ENCODE peak calls at places on chromosomes 7 and 10, in four cellular contexts. One of them, this sample, is unnamed.

GRCh38 chr10:32121648-32122047 is 65.4 kb upstream of the KIF5B start:
- DNase-seq in HepG2: no peak
- DNase-seq in K562: no peak
- DNase-seq in GM12878: no peak
- DNase-seq in this sample: no peak

GRCh38 chr10:49593564-49593875 is 16.6 kb upstream of the SLC18A3 start:
- DNase-seq in GM12878: no peak
- DNase-seq in HepG2: no peak
- DNase-seq in K562: no peak
- DNase-seq in this sample: no peak

GRCh38 chr10:73117976-73118743 is 7.9 kb downstream of the NUDT13 start:
- DNase-seq in HepG2: peak
- DNase-seq in K562: peak
- DNase-seq in GM12878: peak
- DNase-seq in this sample: no peak

GRCh38 chr10:29250066-29250465 is 38.8 kb upstream of the LYZL1 start:
- DNase-seq in GM12878: no peak
- DNase-seq in HepG2: no peak
- DNase-seq in K562: no peak
- DNase-seq in this sample: no peak

GRCh38 chr10:30434273-30435067 is 486 bp downstream of the MAP3K8 start:
- DNase-seq in GM12878: no peak
- DNase-seq in HepG2: peak
- DNase-seq in K562: peak
- DNase-seq in this sample: peak

GRCh38 chr10:45282061-45282460 is 33.3 kb downstream of the OR13A1 start:
- DNase-seq in HepG2: no peak
- DNase-seq in K562: no peak
- DNase-seq in GM12878: no peak
- DNase-seq in this sample: no peak

GRCh38 chr7:110548372-110548771 is 542.6 kb upstream of the LRRN3 start:
- DNase-seq in GM12878: no peak
- DNase-seq in HepG2: no peak
- DNase-seq in K562: no peak
- DNase-seq in this sample: no peak

GRCh38 chr7:149559711-149560110 is 62.1 kb upstream of the ZNF746 start:
- DNase-seq in K562: no peak
- DNase-seq in GM12878: no peak
- DNase-seq in HepG2: no peak
- DNase-seq in this sample: no peak

GRCh38 chr7:1058821-1059199 is 14.5 kb downstream of the GPR146 start:
- DNase-seq in K562: peak
- DNase-seq in HepG2: no peak
- DNase-seq in GM12878: no peak
- DNase-seq in this sample: no peak

GRCh38 chr10:104099941-104100340 is 14.3 kb upstream of the COL17A1 start:
- DNase-seq in HepG2: no peak
- DNase-seq in K562: no peak
- DNase-seq in GM12878: no peak
- DNase-seq in this sample: no peak

GRCh38 chr10:99630991-99631390 is 10.8 kb upstream of the SLC25A28 start:
- DNase-seq in HepG2: no peak
- DNase-seq in GM12878: no peak
- DNase-seq in K562: no peak
- DNase-seq in this sample: no peak

GRCh38 chr10:116490028-116490662 is 55.6 kb upstream of the PNLIP start:
- DNase-seq in HepG2: peak
- DNase-seq in K562: peak
- DNase-seq in GM12878: no peak
- DNase-seq in this sample: peak

GRCh38 chr10:93267521-93267920 is 193.8 kb downstream of the CYP26A1 start:
- DNase-seq in GM12878: peak
- DNase-seq in K562: no peak
- DNase-seq in HepG2: no peak
- DNase-seq in this sample: no peak

GRCh38 chr10:43599333-43599732 is 6.9 kb upstream of the ZNF485 start:
- DNase-seq in K562: no peak
- DNase-seq in GM12878: no peak
- DNase-seq in HepG2: no peak
- DNase-seq in this sample: no peak
- TF ChIP-seq ZBTB33 in K562: no peak
- TF ChIP-seq ZBTB33 in GM12878: no peak
- TF ChIP-seq ZBTB33 in HepG2: no peak
- TF ChIP-seq ZBTB33 in this sample: no peak

GRCh38 chr10:123007558-123008378 is 827 bp downstream of the IKZF5 start:
- DNase-seq in K562: peak
- DNase-seq in HepG2: peak
- DNase-seq in GM12878: peak
- DNase-seq in this sample: peak
- TF ChIP-seq RFX5 in K562: no peak
- TF ChIP-seq RFX5 in HepG2: no peak
- TF ChIP-seq RFX5 in GM12878: no peak
- TF ChIP-seq RFX5 in this sample: no peak

DNA sequence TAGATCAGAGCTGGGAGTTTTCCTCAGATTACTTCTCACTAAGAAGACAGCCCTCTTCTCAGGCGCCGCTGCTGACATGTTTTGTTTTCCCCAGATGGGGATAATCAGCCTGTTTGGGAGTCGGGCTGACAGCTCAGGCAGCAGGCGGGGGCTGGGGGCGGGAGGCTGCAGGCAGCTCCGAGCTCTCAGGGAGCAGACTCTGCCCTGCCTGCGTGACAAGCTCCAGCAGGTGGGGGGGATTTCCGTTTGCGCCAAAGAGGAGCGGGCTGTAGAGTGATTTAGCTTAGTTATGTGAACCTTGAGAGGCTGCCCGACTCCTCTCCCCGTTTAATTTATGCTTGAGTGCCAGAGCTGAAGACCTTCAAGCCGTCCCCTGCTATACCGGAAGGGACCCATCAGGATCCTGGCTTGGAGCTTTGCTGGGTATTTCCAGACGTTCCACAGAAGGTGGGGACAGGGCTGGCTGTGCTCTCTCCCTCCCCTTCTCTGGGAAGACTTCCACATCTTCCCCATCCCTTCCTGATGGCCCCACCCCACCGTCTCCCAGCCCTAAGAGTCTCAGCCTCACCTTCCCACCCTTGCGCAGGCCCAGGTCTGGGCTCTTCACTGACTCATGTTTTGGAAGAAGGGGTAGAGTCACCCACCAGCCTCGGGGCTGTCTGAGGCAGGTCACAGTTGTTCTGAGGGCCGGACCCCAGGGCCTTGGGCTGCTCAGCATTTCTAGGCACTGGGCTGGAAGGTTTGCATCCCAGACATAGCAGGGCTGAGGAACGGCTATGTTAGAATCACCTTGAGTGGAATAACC is 24.7 kb upstream of the ADCYAP1R1 start:
- DNase-seq in GM12878: no peak
- DNase-seq in HepG2: no peak
- DNase-seq in K562: no peak
- DNase-seq in this sample: peak
- H3K4me3 ChIP-seq in GM12878: no peak
- H3K4me3 ChIP-seq in HepG2: no peak
- H3K4me3 ChIP-seq in K562: no peak
- H3K4me3 ChIP-seq in this sample: no peak

DNA sequence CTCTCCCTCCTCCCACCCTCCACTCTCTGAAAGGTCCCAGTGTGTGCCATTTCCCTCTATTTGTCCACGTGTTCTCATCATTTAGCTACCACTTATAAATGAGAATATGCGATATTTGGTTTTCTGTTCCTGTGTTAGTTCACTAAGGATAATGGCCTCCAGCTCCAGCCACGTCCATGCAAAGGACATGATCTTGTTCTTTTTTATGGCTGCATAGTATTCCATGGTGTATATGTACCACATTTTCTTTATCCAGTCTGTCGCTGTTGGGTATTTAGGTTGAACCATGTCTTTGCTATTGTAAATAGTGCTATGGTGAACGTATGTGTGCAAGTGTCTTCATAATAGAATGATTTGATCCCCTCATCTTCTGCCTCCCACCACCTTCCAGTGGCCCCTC is 183.7 kb upstream of the AUTS2 start:
- DNase-seq in HepG2: no peak
- DNase-seq in K562: no peak
- DNase-seq in GM12878: no peak
- DNase-seq in this sample: no peak
- TF ChIP-seq ZBTB33 in HepG2: no peak
- TF ChIP-seq ZBTB33 in K562: no peak
- TF ChIP-seq ZBTB33 in GM12878: no peak
- TF ChIP-seq ZBTB33 in this sample: no peak

GRCh38 chr7:66430164-66430545 is 198.5 kb upstream of the KCTD7 start:
- DNase-seq in HepG2: peak
- DNase-seq in GM12878: no peak
- DNase-seq in K562: no peak
- DNase-seq in this sample: no peak
- TF ChIP-seq RFX5 in HepG2: no peak
- TF ChIP-seq RFX5 in GM12878: no peak
- TF ChIP-seq RFX5 in K562: no peak
- TF ChIP-seq RFX5 in this sample: no peak

GRCh38 chr7:87156709-87157108 is 4.5 kb downstream of the DMTF1 start:
- DNase-seq in HepG2: no peak
- DNase-seq in K562: no peak
- DNase-seq in GM12878: no peak
- DNase-seq in this sample: no peak

GRCh38 chr7:87154166-87154565 is 1.9 kb downstream of the DMTF1 start:
- DNase-seq in HepG2: no peak
- DNase-seq in K562: no peak
- DNase-seq in GM12878: no peak
- DNase-seq in this sample: no peak

GRCh38 chr7:87152897-87153641 is 816 bp downstream of the DMTF1 start:
- DNase-seq in HepG2: peak
- DNase-seq in K562: peak
- DNase-seq in GM12878: no peak
- DNase-seq in this sample: no peak

GRCh38 chr7:87154569-87154968 is 2.3 kb downstream of the DMTF1 start:
- DNase-seq in HepG2: no peak
- DNase-seq in GM12878: no peak
- DNase-seq in K562: no peak
- DNase-seq in this sample: no peak

DNA sequence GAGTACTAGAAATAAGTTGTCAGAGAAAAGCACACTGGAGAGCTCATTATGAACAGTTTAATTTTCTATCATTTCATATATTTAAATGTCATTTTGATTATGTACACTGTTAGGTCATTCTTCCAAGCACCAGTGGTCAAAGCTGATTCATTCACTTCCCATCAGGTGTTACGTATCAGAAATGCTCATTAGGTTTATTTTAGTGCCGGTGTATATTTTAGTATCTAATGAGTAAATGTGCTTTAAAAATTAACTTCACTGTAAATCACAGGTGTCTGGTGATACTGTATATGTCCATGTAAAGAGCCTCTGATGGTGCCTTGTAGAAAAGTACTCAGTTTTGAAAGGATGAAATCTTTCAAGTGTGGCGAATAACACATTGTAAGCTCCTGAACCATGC is 3.5 kb downstream of the DMTF1 start:
- DNase-seq in K562: no peak
- DNase-seq in GM12878: no peak
- DNase-seq in HepG2: no peak
- DNase-seq in this sample: no peak
- H3K4me3 ChIP-seq in K562: no peak
- H3K4me3 ChIP-seq in GM12878: peak
- H3K4me3 ChIP-seq in HepG2: no peak
- H3K4me3 ChIP-seq in this sample: peak

GRCh38 chr7:142554555-142555532 is 194.4 kb upstream of the PRSS1 start:
- DNase-seq in K562: no peak
- DNase-seq in HepG2: no peak
- DNase-seq in GM12878: no peak
- DNase-seq in this sample: no peak

GRCh38 chr7:142557971-142558582 is 191.2 kb upstream of the PRSS1 start:
- DNase-seq in GM12878: no peak
- DNase-seq in HepG2: peak
- DNase-seq in K562: peak
- DNase-seq in this sample: peak

GRCh38 chr7:142560166-142560565 is 189.1 kb upstream of the PRSS1 start:
- DNase-seq in HepG2: no peak
- DNase-seq in GM12878: no peak
- DNase-seq in K562: no peak
- DNase-seq in this sample: no peak

GRCh38 chr7:142553216-142553615 is 196.1 kb upstream of the PRSS1 start:
- DNase-seq in HepG2: no peak
- DNase-seq in GM12878: no peak
- DNase-seq in K562: no peak
- DNase-seq in this sample: no peak

DNA sequence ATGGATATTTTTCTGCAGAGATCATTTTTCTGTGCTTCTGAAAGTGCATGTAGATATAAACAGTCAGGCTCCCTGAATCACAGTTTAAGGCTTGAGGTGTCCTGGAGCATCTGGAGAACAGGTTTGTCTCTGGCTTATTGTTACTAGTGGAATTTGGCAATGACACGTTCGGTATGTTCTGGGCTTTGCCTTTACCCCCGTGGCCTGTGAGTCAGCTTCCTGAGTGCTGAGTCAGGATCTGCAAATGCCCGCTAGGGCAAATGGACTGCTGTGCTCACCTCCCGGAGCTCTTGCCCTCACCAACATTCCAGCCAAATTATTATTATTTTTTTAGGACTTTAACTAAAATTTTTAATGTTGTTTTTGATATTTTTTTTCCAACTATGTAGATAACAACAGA is 192.5 kb upstream of the PRSS1 start:
- DNase-seq in HepG2: peak
- DNase-seq in GM12878: no peak
- DNase-seq in K562: peak
- DNase-seq in this sample: peak
- TF ChIP-seq ZBTB33 in HepG2: no peak
- TF ChIP-seq ZBTB33 in GM12878: no peak
- TF ChIP-seq ZBTB33 in K562: no peak
- TF ChIP-seq ZBTB33 in this sample: peak

GRCh38 chr10:97138777-97139317 is 46.9 kb downstream of the SLIT1 start:
- DNase-seq in K562: no peak
- DNase-seq in GM12878: no peak
- DNase-seq in HepG2: no peak
- DNase-seq in this sample: no peak
- TF ChIP-seq RFX5 in K562: no peak
- TF ChIP-seq RFX5 in GM12878: no peak
- TF ChIP-seq RFX5 in HepG2: no peak
- TF ChIP-seq RFX5 in this sample: no peak

This sample was measured in SK-N-SH.